ENCODE peak calls at places on chromosomes 2 and 18, in ten cellular contexts. P is MCF 10A, Z is IMR-90, I is glutamatergic neuron, Q is colonic mucosa, U is neural progenitor cell, F is endothelial cell of umbilical vein, G is choroid plexus epithelial cell, M is fibroblast of the aortic adventitia, D is astrocyte of the spinal cord. S is an unnamed sample.

GRCh38 chr2:165305391-165306096 is 66.3 kb downstream of the SCN2A start:
- DNase-seq in F (peak), M (peak), U (no peak), I (no peak), Z (no peak), D (peak), P (no peak), Q (no peak), G (peak), S (no peak)

GRCh38 chr2:214830794-214831346 is 21.4 kb upstream of the BARD1 start:
- DNase-seq in P (peak), Q (no peak), G (peak), D (peak), I (no peak), Z (peak), M (peak), F (peak), U (peak), S (no peak)

GRCh38 chr2:12441750-12442626 is 274.7 kb upstream of the TRIB2 start:
- DNase-seq in P (no peak), D (no peak), F (peak), G (no peak), Z (no peak), M (no peak), U (peak), Q (no peak), I (no peak), S (no peak)

GRCh38 chr2:232328038-232328435 is 50.5 kb upstream of the ALPP start:
- DNase-seq in U (no peak), Q (no peak), P (no peak), D (no peak), G (no peak), M (no peak), Z (no peak), I (peak), F (no peak), S (no peak)

GRCh38 chr18:74609535-74609934 is 11.9 kb downstream of the ZNF407 start:
- DNase-seq in P (no peak), Q (no peak), Z (peak), G (peak), M (peak), F (no peak), I (no peak), U (no peak), D (peak), S (no peak)

GRCh38 chr2:61993422-61994024 is 88.0 kb downstream of the COMMD1 start:
- DNase-seq in I (no peak), P (peak), F (peak), Z (peak), D (peak), U (peak), M (peak), G (peak), Q (peak), S (no peak)

GRCh38 chr2:190649035-190649797 is at the start of gene NAB1:
- DNase-seq in M (no peak), D (peak), G (no peak), F (peak), U (peak), P (peak), Z (peak), I (peak), Q (peak), S (peak)

GRCh38 chr2:11710632-11711381 is 35.6 kb upstream of the LPIN1 start:
- DNase-seq in F (peak), P (no peak), I (no peak), G (peak), Q (no peak), Z (no peak), D (no peak), U (no peak), M (peak), S (no peak)

GRCh38 chr2:147709655-147710054 is 135.2 kb upstream of the ACVR2A start:
- DNase-seq in M (no peak), D (no peak), Q (no peak), I (no peak), G (no peak), F (no peak), P (no peak), Z (no peak), U (no peak), S (no peak)

GRCh38 chr2:104429978-104430740 is 423.8 kb upstream of the POU3F3 start:
- DNase-seq in U (peak), F (no peak), G (no peak), Z (no peak), I (no peak), Q (no peak), M (no peak), P (no peak), D (peak), S (peak)

GRCh38 chr18:45829896-45830295 is 4.4 kb downstream of the SIGLEC15 start:
- DNase-seq in Q (no peak), I (no peak), U (no peak), D (no peak), P (no peak), F (no peak), M (peak), G (no peak), Z (no peak), S (no peak)

GRCh38 chr18:52367962-52368745 is 28.2 kb downstream of the DCC start:
- DNase-seq in Q (no peak), P (no peak), U (no peak), F (no peak), M (no peak), I (no peak), G (no peak), Z (no peak), D (no peak), S (no peak)

DNA sequence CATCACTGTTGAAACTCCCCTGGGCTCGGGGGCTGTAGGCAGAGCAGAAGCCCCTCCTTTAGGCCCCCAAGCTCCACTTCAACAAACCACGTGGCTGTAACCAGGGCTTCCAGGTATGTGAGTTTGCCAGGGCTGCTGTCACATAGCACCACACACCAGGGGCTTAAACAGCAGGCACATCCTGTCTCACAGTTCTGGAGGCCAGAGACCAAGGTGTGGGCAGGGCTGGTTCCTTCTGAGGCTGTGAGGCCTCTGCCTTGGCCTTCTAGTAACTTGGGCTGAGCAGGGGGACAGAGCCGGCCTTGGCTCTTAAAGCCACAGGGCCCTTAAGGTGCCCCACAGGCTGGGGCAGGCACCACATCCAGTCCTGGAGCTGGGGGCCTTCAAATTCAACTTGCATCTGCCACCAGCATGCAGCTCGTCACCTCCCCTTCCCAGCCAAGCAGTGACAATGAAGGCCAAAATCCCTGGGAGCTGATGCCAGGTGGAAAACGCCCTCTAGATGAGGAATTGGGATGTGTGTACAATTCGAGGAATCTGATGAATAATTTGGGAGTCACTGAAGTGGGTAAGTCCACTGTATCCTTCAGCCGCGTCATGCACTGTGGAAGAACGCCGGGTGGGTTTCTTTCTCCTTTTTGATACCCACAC is 104.2 kb upstream of the ODC1 start:
- DNase-seq in P (peak), G (no peak), Q (no peak), M (peak), U (no peak), F (no peak), Z (no peak), D (no peak), I (no peak), S (no peak)
- TF ChIP-seq CTCF in P (no peak), G (no peak), Q (no peak), M (no peak), U (no peak), F (no peak), Z (no peak), D (no peak), I (no peak), S (no peak)

DNA sequence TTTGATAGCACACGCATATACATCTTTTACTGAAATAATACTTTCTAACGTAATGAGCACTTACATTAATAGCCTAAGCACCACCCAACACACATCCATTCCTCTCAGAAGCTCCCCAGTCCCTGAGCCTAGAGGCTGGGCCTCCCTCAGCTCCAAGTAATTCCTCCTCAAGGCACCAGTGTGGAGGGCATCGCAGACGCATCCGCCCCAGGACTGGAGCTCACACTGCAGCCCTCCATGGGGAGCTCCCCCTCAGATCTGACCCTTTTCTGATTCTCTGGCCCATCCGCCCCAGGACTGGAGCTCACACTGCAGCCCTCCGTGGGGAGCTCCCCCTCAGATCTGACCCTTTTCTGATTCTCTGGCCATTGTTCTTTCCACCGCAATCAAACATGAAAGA is 60.4 kb upstream of the SNTG2 start:
- DNase-seq in Z (no peak), P (no peak), U (no peak), M (no peak), D (no peak), I (no peak), F (no peak), G (no peak), Q (no peak), S (no peak)
- TF ChIP-seq CTCF in Z (no peak), P (no peak), U (no peak), M (no peak), D (no peak), I (no peak), F (no peak), G (no peak), Q (no peak), S (no peak)

GRCh38 chr18:6401687-6402086 is 13.0 kb downstream of the L3MBTL4 start:
- DNase-seq in M (no peak), F (no peak), P (no peak), I (peak), Z (no peak), U (peak), Q (no peak), G (no peak), D (no peak), S (peak)
- TF ChIP-seq CTCF in M (no peak), F (no peak), P (no peak), I (no peak), Z (peak), U (peak), Q (no peak), G (no peak), D (peak), S (peak)

GRCh38 chr2:2842466-2842865 is 511.4 kb upstream of the MYT1L start:
- DNase-seq in U (no peak), G (no peak), P (no peak), I (no peak), Z (no peak), D (no peak), Q (no peak), F (no peak), M (no peak), S (no peak)

GRCh38 chr2:2846379-2847130 is 515.5 kb upstream of the MYT1L start:
- DNase-seq in M (no peak), F (no peak), Z (no peak), Q (no peak), G (no peak), I (no peak), P (no peak), D (no peak), U (no peak), S (no peak)

GRCh38 chr2:2845267-2845666 is 514.2 kb upstream of the MYT1L start:
- DNase-seq in F (no peak), D (no peak), M (no peak), I (no peak), Z (no peak), U (no peak), P (no peak), Q (no peak), G (no peak), S (no peak)

GRCh38 chr2:2845796-2846315 is 514.8 kb upstream of the MYT1L start:
- DNase-seq in Z (no peak), G (no peak), D (no peak), F (no peak), Q (no peak), M (no peak), U (no peak), I (no peak), P (no peak), S (no peak)

GRCh38 chr2:2843969-2844548 is 513.0 kb upstream of the MYT1L start:
- DNase-seq in U (no peak), P (no peak), Z (no peak), F (no peak), I (no peak), Q (no peak), D (no peak), G (no peak), M (no peak), S (no peak)
- TF ChIP-seq CTCF in U (peak), P (no peak), Z (no peak), F (no peak), I (peak), Q (no peak), D (no peak), G (no peak), M (no peak), S (peak)

GRCh38 chr18:21897811-21898210 is 157.2 kb downstream of the MIB1 start:
- DNase-seq in D (peak), U (peak), I (peak), P (peak), F (peak), Z (peak), Q (peak), M (peak), G (peak), S (peak)
- TF ChIP-seq CTCF in D (peak), U (peak), I (peak), P (peak), F (peak), Z (peak), Q (peak), M (peak), G (peak), S (peak)

DNA sequence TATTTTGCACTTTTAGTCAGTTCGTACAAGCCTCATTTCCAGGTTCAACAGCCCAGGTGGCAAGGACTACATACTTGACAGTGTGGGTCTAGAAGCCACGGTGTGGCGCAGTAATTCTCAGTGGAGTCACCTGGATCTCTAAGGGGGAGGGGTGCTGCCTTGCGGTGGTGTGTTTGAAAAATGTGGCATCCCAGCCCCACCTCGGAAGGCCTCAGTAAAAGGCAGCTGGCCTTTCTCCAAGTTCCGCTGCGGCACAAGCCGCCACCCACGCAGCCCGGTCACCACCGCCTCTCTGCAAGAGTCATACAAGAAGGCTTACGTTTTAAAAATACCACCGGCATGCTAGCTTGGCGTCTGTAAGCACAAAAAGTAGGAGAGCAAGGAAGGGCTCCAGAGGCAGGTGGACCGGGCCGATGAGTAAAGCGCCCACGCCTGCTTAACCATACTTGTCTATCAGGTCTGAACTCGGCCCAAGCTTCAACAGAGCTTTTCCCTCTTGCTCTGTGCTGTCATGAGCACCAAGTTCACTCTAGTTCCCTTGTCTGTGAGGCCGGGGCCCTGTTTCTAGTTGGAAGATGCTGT is 49.5 kb downstream of the SPRED2 start:
- DNase-seq in D (peak), G (peak), P (peak), U (no peak), Z (peak), F (no peak), M (peak), Q (peak), I (no peak), S (no peak)
- TF ChIP-seq CTCF in D (no peak), G (no peak), P (no peak), U (no peak), Z (no peak), F (no peak), M (no peak), Q (peak), I (no peak), S (no peak)

S was measured in neural crest cell.